ENCODE peak calls at places on chromosome 5, in four cellular contexts. G is left ventricle myocardium inferior, R is astrocyte of the spinal cord, M is gastrocnemius medialis. A is an unnamed sample.

GRCh38 chr5:110956280-110956912 is 115.1 kb upstream of the TSLP start:
- DNase-seq in G (no peak), R (no peak), M (no peak), A (no peak)

GRCh38 chr5:58923355-58923754 is 340.5 kb downstream of the RAB3C start:
- DNase-seq in M (no peak), G (no peak), R (no peak), A (no peak)

GRCh38 chr5:168372351-168372946 is 81.0 kb downstream of the WWC1 start:
- DNase-seq in M (no peak), G (no peak), R (no peak), A (no peak)

GRCh38 chr5:169548315-169548714 is 35.3 kb upstream of the SPDL1 start:
- DNase-seq in G (no peak), R (peak), M (no peak), A (no peak)

GRCh38 chr5:19001527-19001926 is 986.5 kb downstream of the CDH18 start:
- DNase-seq in R (no peak), M (no peak), G (no peak), A (no peak)

GRCh38 chr5:123594434-123594833 is 82.5 kb downstream of the CSNK1G3 start:
- DNase-seq in G (no peak), R (no peak), M (no peak), A (no peak)

GRCh38 chr5:152953788-152954483 is 536.5 kb upstream of the GRIA1 start:
- DNase-seq in M (no peak), G (no peak), R (no peak), A (no peak)

GRCh38 chr5:74865293-74865798 is 841 bp downstream of the FAM169A start:
- DNase-seq in R (no peak), M (no peak), G (no peak), A (no peak)

GRCh38 chr5:155539958-155540595 is 526.5 kb downstream of the KIF4B start:
- DNase-seq in G (no peak), M (no peak), R (no peak), A (no peak)

GRCh38 chr5:96336351-96336985 is 96.6 kb downstream of the PCSK1 start:
- DNase-seq in M (peak), R (peak), G (no peak), A (no peak)

GRCh38 chr5:14816999-14817761 is 54.4 kb downstream of the ANKH start:
- DNase-seq in M (peak), G (peak), R (peak), A (no peak)

GRCh38 chr5:178487911-178488310 is 102.3 kb downstream of the COL23A1 start:
- DNase-seq in M (no peak), R (no peak), G (no peak), A (no peak)

GRCh38 chr5:171630670-171631065 is 154.9 kb upstream of the SMIM23 start:
- DNase-seq in G (no peak), R (no peak), M (no peak), A (no peak)

GRCh38 chr5:171627936-171628335 is 157.7 kb upstream of the SMIM23 start:
- DNase-seq in M (no peak), G (no peak), R (no peak), A (no peak)

GRCh38 chr5:171628344-171628743 is 157.3 kb upstream of the SMIM23 start:
- DNase-seq in G (no peak), M (no peak), R (no peak), A (no peak)

GRCh38 chr5:171629221-171630005 is 156.2 kb upstream of the SMIM23 start:
- DNase-seq in M (no peak), G (no peak), R (no peak), A (no peak)

DNA sequence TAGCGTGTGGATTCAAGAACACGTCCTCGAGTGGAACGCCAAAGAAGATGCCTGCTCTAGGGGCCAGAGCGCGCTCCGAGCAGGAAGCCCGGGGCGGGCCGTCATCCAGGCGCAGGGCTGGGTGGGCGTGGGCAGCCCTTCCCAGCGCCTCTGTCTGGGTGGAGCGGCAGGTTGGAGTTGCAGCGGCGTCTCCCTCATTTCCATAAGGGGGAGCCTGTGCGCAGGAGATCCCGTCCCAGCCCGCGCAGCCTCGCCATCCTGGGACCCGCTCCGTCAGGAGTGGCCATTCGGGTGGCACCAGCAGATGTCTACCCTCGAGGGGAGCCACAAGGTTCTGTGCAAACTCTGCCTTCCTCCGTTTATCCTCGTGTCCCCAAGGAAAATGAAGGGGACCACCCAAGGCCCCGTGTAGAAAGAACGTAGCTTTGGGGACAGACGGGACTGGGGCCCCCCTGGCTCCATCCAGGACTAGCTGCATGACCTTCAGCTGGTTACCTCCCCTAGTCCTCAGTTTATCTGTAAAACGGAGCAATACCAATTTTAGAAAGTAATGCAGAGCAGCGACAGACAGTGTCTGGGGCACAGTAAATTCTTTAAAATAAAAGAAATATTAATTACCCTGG is 155.5 kb upstream of the SMIM23 start:
- DNase-seq in G (peak), R (peak), M (no peak), A (peak)
- TF ChIP-seq CTCF in G (peak), R (peak), M (peak), A (peak)

DNA sequence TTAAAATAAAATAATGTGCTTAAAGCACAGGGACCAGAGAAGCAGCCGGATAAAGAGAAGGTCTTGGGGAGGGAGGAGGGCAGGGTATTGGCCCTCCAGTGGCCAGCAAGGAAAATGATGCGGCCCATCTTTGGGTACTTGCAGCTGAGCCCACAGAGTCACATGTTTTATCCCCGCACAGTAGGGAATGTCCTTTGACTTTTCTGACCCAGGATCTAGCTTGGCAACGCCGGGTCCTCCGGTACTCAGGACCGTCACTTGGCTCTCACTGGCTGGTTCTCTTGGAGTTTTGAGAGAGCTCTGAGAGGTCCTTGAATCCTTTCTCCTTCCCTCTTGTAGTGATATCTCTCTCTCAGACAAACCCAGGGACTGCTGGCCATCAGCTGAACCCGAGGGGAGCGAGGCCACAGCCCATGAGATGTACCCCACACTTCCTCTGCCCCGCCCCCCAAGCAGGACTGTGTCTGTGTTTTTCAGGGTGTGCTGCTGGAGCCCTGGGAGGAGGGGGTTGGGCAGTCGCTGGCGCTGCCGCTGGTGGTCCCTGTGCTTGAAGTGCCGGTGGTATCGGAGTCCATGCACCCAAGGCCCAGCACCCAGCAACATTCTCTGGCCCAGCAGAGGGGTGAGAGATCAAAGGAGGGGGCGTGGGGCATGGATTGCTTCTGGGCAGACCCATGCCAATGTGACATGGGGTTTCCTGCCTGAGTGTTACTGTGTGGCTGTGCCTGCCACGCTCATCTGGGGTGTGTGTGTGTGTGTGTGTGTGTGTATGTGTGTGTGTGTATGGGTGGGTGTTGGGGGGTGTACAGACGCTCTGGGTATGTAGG is 35.5 kb upstream of the HSPA9 start:
- DNase-seq in G (peak), R (no peak), M (no peak), A (no peak)
- TF ChIP-seq CTCF in G (peak), R (peak), M (peak), A (peak)

GRCh38 chr5:10424124-10424731 is 17.5 kb upstream of the ROPN1L start:
- DNase-seq in R (peak), M (peak), G (no peak), A (no peak)
- TF ChIP-seq CTCF in R (peak), M (peak), G (peak), A (peak)

DNA sequence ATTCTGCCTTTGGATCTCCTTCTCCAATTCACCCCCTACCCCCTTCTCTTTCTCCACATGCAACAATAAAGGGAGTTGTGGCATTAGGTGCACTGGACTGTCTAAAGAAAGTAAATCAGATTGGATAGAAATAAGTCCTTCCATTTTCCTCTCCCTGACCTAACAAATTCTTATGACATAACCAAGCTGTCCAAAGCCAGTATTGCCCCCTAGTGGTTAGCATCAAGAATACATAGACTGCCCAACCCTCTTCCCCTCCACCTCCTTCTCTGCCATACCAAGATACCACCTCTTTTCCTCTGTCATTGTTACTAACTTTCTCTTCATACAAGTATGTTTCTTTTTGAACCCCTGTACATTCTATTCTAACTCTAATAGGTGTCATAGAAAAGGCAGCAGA is 45.7 kb downstream of the PPARGC1B start:
- DNase-seq in R (no peak), M (no peak), G (no peak), A (no peak)
- TF ChIP-seq CTCF in R (peak), M (no peak), G (peak), A (peak)